ENCODE peak calls at places on chromosome 22, in five cellular contexts. V is lung microvascular endothelial cell; S is NCI-H82; N is CD8-positive, alpha-beta T cell; U is NCI-H1436. L is an unnamed sample.

GRCh38 chr22:35525687-35526332 is 14.8 kb upstream of the RASD2 start:
- DNase-seq in S (no peak), U (no peak), V (no peak), N (no peak), L (no peak)

GRCh38 chr22:37274380-37274862 is 7.9 kb upstream of the CYTH4 start:
- DNase-seq in V (no peak), U (no peak), S (no peak), N (no peak), L (peak)

GRCh38 chr22:41445171-41446056 is 1.2 kb downstream of the TOB2 start:
- DNase-seq in S (peak), N (peak), V (peak), U (no peak), L (peak)

GRCh38 chr22:17101475-17102296 is 16.9 kb downstream of the IL17RA start:
- DNase-seq in S (no peak), V (no peak), U (no peak), N (no peak), L (no peak)

GRCh38 chr22:36471341-36471821 is 10.1 kb downstream of the TXN2 start:
- DNase-seq in N (no peak), V (peak), S (no peak), U (no peak), L (no peak)

GRCh38 chr22:23550049-23550650 is 29.9 kb downstream of the IGLL1 start:
- DNase-seq in U (no peak), N (no peak), V (no peak), S (no peak), L (no peak)

GRCh38 chr22:50197000-50197800 is 3.6 kb upstream of the SELENOO start:
- DNase-seq in S (no peak), N (no peak), U (no peak), V (no peak), L (no peak)

GRCh38 chr22:23305321-23305910 is 125.1 kb downstream of the BCR start:
- DNase-seq in N (no peak), U (no peak), S (no peak), V (peak), L (no peak)

GRCh38 chr22:23282089-23282501 is 101.8 kb downstream of the BCR start:
- DNase-seq in U (no peak), S (no peak), N (no peak), V (peak), L (no peak)

GRCh38 chr22:38710866-38711265 is 5.1 kb downstream of the GTPBP1 start:
- DNase-seq in U (no peak), S (no peak), V (no peak), N (no peak), L (no peak)

GRCh38 chr22:36026741-36027140 is 1.9 kb downstream of the RBFOX2 start:
- DNase-seq in N (no peak), S (no peak), U (no peak), V (peak), L (no peak)

GRCh38 chr22:43376765-43377485 is 33.8 kb upstream of the SCUBE1 start:
- DNase-seq in V (no peak), S (no peak), U (peak), N (peak), L (no peak)

GRCh38 chr22:35582861-35583670 is 34.1 kb downstream of the MB start:
- DNase-seq in V (peak), N (peak), U (peak), S (peak), L (no peak)

GRCh38 chr22:19984851-19985811 is 31.5 kb downstream of the ARVCF start:
- DNase-seq in S (no peak), U (no peak), N (no peak), V (no peak), L (no peak)

GRCh38 chr22:27637604-27638003 is 164.0 kb downstream of the MN1 start:
- DNase-seq in N (no peak), U (no peak), S (no peak), V (peak), L (no peak)

GRCh38 chr22:25406510-25407210 is 157.8 kb upstream of the GRK3 start:
- DNase-seq in U (no peak), V (no peak), S (no peak), N (no peak), L (peak)

GRCh38 chr22:43092085-43092484 is 2.9 kb upstream of the TTLL1 start:
- DNase-seq in V (no peak), N (no peak), U (no peak), S (no peak), L (no peak)

GRCh38 chr22:20001082-20001638 is 15.5 kb downstream of the ARVCF start:
- DNase-seq in U (no peak), S (no peak), N (no peak), V (peak), L (no peak)

GRCh38 chr22:19715286-19715939 is 1.1 kb downstream of the SEPTIN5 start:
- DNase-seq in N (no peak), U (no peak), S (no peak), V (no peak), L (no peak)

GRCh38 chr22:19271856-19272535 is 19.5 kb downstream of the CLTCL1 start:
- DNase-seq in V (no peak), N (no peak), S (no peak), U (no peak), L (no peak)

GRCh38 chr22:47411006-47411405 is 648.6 kb downstream of the TBC1D22A start:
- DNase-seq in U (no peak), V (no peak), S (no peak), N (no peak), L (no peak)

GRCh38 chr22:18970180-18970947 is 34.3 kb upstream of the PRODH start:
- DNase-seq in S (peak), N (no peak), V (no peak), U (no peak), L (no peak)

GRCh38 chr22:38941488-38941987 is 15.9 kb upstream of the APOBEC3A start:
- DNase-seq in N (no peak), V (no peak), U (no peak), S (no peak), L (no peak)

GRCh38 chr22:20867179-20868099 is 8.6 kb downstream of the SNAP29 start:
- DNase-seq in V (peak), N (no peak), S (no peak), U (no peak), L (peak)

GRCh38 chr22:31650391-31650790 is 11.6 kb downstream of the PISD start:
- DNase-seq in U (no peak), N (no peak), V (peak), S (no peak), L (no peak)

GRCh38 chr22:38314992-38315800 is 2.0 kb downstream of the CSNK1E start:
- DNase-seq in N (peak), U (no peak), S (peak), V (peak), L (no peak)

GRCh38 chr22:44181033-44181911 is 547 bp downstream of the PARVG start:
- DNase-seq in V (no peak), N (peak), S (no peak), U (no peak), L (no peak)

GRCh38 chr22:49771266-49772065 is 56.2 kb downstream of the BRD1 start:
- DNase-seq in V (no peak), N (no peak), S (no peak), U (no peak), L (no peak)

GRCh38 chr22:50476819-50477344 is 2.0 kb upstream of the SBF1 start:
- DNase-seq in S (no peak), U (peak), N (no peak), V (no peak), L (no peak)

GRCh38 chr22:37443086-37443485 is 15.8 kb upstream of the ELFN2 start:
- DNase-seq in N (no peak), S (no peak), V (no peak), U (no peak), L (no peak)

GRCh38 chr22:48434156-48434867 is 1393.4 kb downstream of the BRD1 start:
- DNase-seq in V (no peak), N (no peak), U (no peak), S (no peak), L (no peak)

GRCh38 chr22:38844661-38845367 is 986 bp upstream of the NPTXR start:
- DNase-seq in V (no peak), U (no peak), S (no peak), N (no peak), L (no peak)

GRCh38 chr22:44398791-44399190 is 86.0 kb upstream of the SHISAL1 start:
- DNase-seq in N (no peak), S (no peak), V (no peak), U (no peak), L (no peak)

GRCh38 chr22:35400335-35400680 is 368 bp downstream of the MCM5 start:
- DNase-seq in S (no peak), U (peak), V (peak), N (peak), L (no peak)